ENCODE peak calls at places on chromosomes 2 and 18, in seven cellular contexts. J, A, X, Z, H, S and C are unnamed samples.

GRCh38 chr2:130728007-130728454 is 839 bp upstream of the GPR148 start:
- DNase-seq in H (peak; percentile 51), A (no peak), J (no peak), S (peak; percentile 31), X (no peak), Z (no peak), C (no peak)

GRCh38 chr2:20677301-20678176 is 10.6 kb downstream of the GDF7 start:
- DNase-seq in A (no peak), X (no peak), H (no peak), Z (no peak), J (no peak), S (no peak), C (no peak)

GRCh38 chr2:68469935-68470334 is 2.5 kb downstream of the APLF start:
- DNase-seq in X (no peak), Z (no peak), S (no peak), J (no peak), H (no peak), A (no peak), C (no peak)

GRCh38 chr2:72148975-72149555 is 1.4 kb upstream of the CYP26B1 start:
- DNase-seq in S (peak; percentile 60), Z (no peak), J (no peak), X (no peak), H (peak; percentile 39), A (peak; percentile 42), C (peak; percentile 58)

GRCh38 chr2:222433381-222434173 is 9.2 kb downstream of the SGPP2 start:
- DNase-seq in H (no peak), X (no peak), A (no peak), S (no peak), J (no peak), Z (no peak), C (no peak)

GRCh38 chr2:160582481-160583161 is 89.0 kb upstream of the RBMS1 start:
- DNase-seq in J (no peak), X (peak; percentile 73), Z (no peak), H (no peak), A (no peak), S (no peak), C (no peak)

GRCh38 chr2:138501427-138502252 is at the start of gene SPOPL:
- DNase-seq in A (peak; percentile 81), Z (peak; percentile 76), X (peak; percentile 83), H (peak; percentile 95), S (peak; percentile 91), J (peak; percentile 94), C (peak; percentile 89)

GRCh38 chr2:228688007-228688645 is 506.6 kb upstream of the SPHKAP start:
- DNase-seq in H (no peak), J (no peak), Z (no peak), A (no peak), X (peak; percentile 40), S (no peak), C (no peak)

GRCh38 chr2:73003027-73003426 is 68.5 kb downstream of the SFXN5 start:
- DNase-seq in S (no peak), H (no peak), J (no peak), Z (no peak), X (no peak), A (no peak), C (no peak)

GRCh38 chr2:47561371-47561770 is 158.4 kb downstream of the MSH2 start:
- DNase-seq in X (no peak), J (no peak), S (no peak), Z (no peak), H (no peak), A (no peak), C (no peak)

GRCh38 chr18:79949571-79950439 is 1.6 kb downstream of the SLC66A2 start:
- DNase-seq in A (no peak), H (peak; percentile 32), S (peak; percentile 49), J (peak; percentile 85), X (no peak), Z (no peak), C (no peak)

DNA sequence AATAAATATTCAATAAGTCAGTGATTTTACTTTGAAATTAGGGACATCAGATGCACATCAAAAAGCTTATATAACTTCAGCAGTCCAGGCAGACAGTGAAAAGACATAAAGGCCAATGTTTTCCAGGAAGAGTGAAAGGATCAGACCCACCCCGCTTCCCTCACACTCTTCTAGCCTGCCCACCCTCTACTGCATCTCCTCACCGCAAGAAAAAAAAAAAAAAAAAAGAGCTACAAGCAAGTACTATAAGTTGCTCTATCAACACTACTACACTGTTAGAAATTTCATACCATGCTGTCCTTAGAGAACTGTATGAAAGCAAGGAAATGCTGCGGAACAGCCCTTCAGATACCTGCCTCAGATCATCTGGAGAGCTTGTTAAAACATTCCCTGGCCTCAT is 240.8 kb downstream of the ZEB2 start:
- DNase-seq in X (no peak), H (no peak), Z (no peak), A (no peak), J (no peak), S (no peak), C (no peak)
- H3K27ac ChIP-seq in X (no peak overlapping the region), H (no peak overlapping the region), Z (no peak overlapping the region), A (no peak overlapping the region), J (no peak overlapping the region), S (no peak overlapping the region), C (no peak overlapping the region)

GRCh38 chr2:128714285-128714684 is 395.6 kb upstream of the HS6ST1 start:
- DNase-seq in S (peak; percentile 17), Z (no peak), J (no peak), H (no peak), A (no peak), X (no peak), C (peak; percentile 46)
- H3K4me3 ChIP-seq in S (no peak overlapping the region), Z (no peak overlapping the region), J (no peak overlapping the region), H (no peak overlapping the region), A (no peak overlapping the region), X (no peak overlapping the region), C (no peak overlapping the region)

GRCh38 chr2:109337221-109337620 is 208.2 kb downstream of the SH3RF3 start:
- DNase-seq in X (no peak), Z (no peak), J (no peak), H (no peak), A (no peak), S (no peak), C (no peak)

GRCh38 chr2:109335586-109336266 is 206.7 kb downstream of the SH3RF3 start:
- DNase-seq in J (no peak), A (no peak), H (no peak), X (peak; percentile 16), Z (no peak), S (no peak), C (no peak)

GRCh38 chr2:109333414-109334194 is 204.6 kb downstream of the SH3RF3 start:
- DNase-seq in X (peak; percentile 24), A (no peak), Z (no peak), S (no peak), J (no peak), H (no peak), C (no peak)

GRCh38 chr2:109339519-109339991 is 210.6 kb downstream of the SH3RF3 start:
- DNase-seq in H (no peak), X (peak; percentile 22), Z (no peak), J (no peak), S (no peak), A (no peak), C (peak; percentile 36)

DNA sequence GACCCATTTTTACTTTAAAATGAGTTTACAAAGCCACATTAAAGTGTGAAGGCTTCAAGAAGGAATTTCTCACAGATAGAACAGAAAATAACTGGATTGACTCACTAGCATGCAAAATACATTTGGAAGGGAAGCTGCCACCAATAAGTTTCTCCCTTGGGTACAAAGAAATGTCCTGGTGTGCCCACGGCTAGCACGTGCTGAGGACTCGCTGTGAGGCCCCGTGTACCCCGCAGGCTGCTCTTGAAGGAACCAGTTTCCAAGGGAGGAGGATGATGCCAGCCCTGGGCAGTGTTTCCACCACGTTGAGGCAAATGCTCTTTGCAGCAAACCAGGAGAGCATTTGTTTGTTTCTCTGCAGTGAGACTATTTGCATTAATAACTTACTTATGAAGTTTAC is 207.3 kb downstream of the SH3RF3 start:
- DNase-seq in Z (no peak), J (no peak), A (no peak), S (no peak), H (no peak), X (no peak), C (no peak)
- H3K27ac ChIP-seq in Z (no peak overlapping the region), J (no peak overlapping the region), A (peak overlapping the region; percentile 57), S (no peak overlapping the region), H (no peak overlapping the region), X (peak overlapping the region; percentile 65), C (no peak overlapping the region)

GRCh38 chr2:42922293-42922692 is 129.9 kb upstream of the HAAO start:
- DNase-seq in S (no peak), J (no peak), H (no peak), A (no peak), Z (no peak), X (no peak), C (no peak)
- H3K4me3 ChIP-seq in S (no peak overlapping the region), J (no peak overlapping the region), H (no peak overlapping the region), A (no peak overlapping the region), Z (no peak overlapping the region), X (no peak overlapping the region), C (no peak overlapping the region)

GRCh38 chr2:61158356-61158944 is 3.5 kb upstream of the C2orf74 start:
- DNase-seq in S (no peak), H (no peak), Z (no peak), J (no peak), A (no peak), X (no peak), C (no peak)

GRCh38 chr2:61161888-61162287 is at the start of gene C2orf74:
- DNase-seq in X (no peak), Z (no peak), S (no peak), A (no peak), J (no peak), H (no peak), C (no peak)

GRCh38 chr2:61167587-61167986 is 5.6 kb downstream of the C2orf74 start:
- DNase-seq in Z (no peak), H (no peak), A (no peak), S (no peak), X (no peak), J (no peak), C (no peak)

GRCh38 chr2:61165946-61166345 is 4.0 kb downstream of the C2orf74 start:
- DNase-seq in A (no peak), H (no peak), X (no peak), J (no peak), S (no peak), Z (no peak), C (peak; percentile 21)

DNA sequence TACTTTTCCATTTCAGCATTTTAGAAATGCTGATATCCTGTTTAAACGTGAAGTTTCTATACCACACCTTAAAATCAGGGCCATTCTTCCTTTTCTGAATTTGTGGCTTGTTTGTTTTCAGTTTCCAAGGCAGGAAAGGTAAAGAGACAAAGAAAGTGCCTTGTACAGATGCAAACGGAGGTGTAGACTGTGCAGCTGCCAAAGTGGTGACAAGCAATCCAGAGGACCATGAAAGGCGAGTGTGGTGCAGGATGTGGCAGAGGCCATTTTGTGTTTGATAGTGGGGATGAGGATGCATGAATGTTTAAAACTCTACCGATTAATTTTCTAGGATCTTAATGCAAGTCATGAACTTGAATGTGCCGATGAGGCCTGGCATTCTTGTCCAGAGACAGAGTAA is 733 bp downstream of the C2orf74 start:
- DNase-seq in H (no peak), X (no peak), J (no peak), A (no peak), S (no peak), Z (no peak), C (no peak)
- H3K27ac ChIP-seq in H (no peak overlapping the region), X (no peak overlapping the region), J (no peak overlapping the region), A (no peak overlapping the region), S (no peak overlapping the region), Z (no peak overlapping the region), C (no peak overlapping the region)